ENCODE peak calls at places on chromosome 10, in nine cellular contexts. I is RWPE1, Z is upper lobe of right lung, R is brain microvascular endothelial cell, M is AG04450, N is uterus, G is tibial artery, L is psoas muscle, P is A549. O is an unnamed sample.

GRCh38 chr10:14397069-14397468 is 66.3 kb upstream of the FRMD4A start:
- DNase-seq in I (peak; percentile 89), Z (peak; percentile 77), R (peak; percentile 98), M (peak; percentile 96), N (peak; percentile 45), G (peak; percentile 31), L (peak; percentile 75), P (no peak), O (peak; percentile 65)

GRCh38 chr10:123149568-123150228 is 1.8 kb downstream of the HMX2 start:
- DNase-seq in I (no peak), Z (peak; percentile 70), R (no peak), M (no peak), N (no peak), G (no peak), L (no peak), P (no peak), O (no peak)

GRCh38 chr10:94205370-94205930 is 157.3 kb downstream of the NOC3L start:
- DNase-seq in I (no peak), Z (no peak), R (no peak), M (no peak), N (no peak), G (no peak), L (no peak), P (no peak), O (no peak)

GRCh38 chr10:52488606-52489485 is 174.8 kb downstream of the DKK1 start:
- DNase-seq in I (peak; percentile 25), Z (no peak), R (peak; percentile 50), M (no peak), N (no peak), G (no peak), L (no peak), P (no peak), O (no peak)

GRCh38 chr10:11472158-11472753 is 139.2 kb downstream of the USP6NL start:
- DNase-seq in I (peak; percentile 44), Z (no peak), R (peak; percentile 51), M (peak; percentile 6), N (peak; percentile 59), G (peak; percentile 47), L (peak; percentile 33), P (peak; percentile 51), O (no peak)

GRCh38 chr10:132630666-132631347 is 93.2 kb downstream of the INPP5A start:
- DNase-seq in I (no peak), Z (no peak), R (no peak), M (no peak), N (peak; percentile 88), G (peak; percentile 83), L (peak; percentile 76), P (no peak), O (peak; percentile 53)

GRCh38 chr10:47451275-47451997 is 32.5 kb downstream of the ANXA8 start:
- DNase-seq in I (no peak), Z (peak; percentile 42), R (no peak), M (no peak), N (no peak), G (no peak), L (no peak), P (no peak), O (no peak)

GRCh38 chr10:19498348-19499290 is 317.6 kb upstream of the PLXDC2 start:
- DNase-seq in I (no peak), Z (no peak), R (no peak), M (no peak), N (peak; percentile 13), G (peak; percentile 39), L (no peak), P (no peak), O (no peak)

GRCh38 chr10:123974406-123974805 is 82.8 kb upstream of the CPXM2 start:
- DNase-seq in I (peak; percentile 91), Z (no peak), R (peak; percentile 67), M (no peak), N (no peak), G (no peak), L (no peak), P (no peak), O (peak; percentile 66)

GRCh38 chr10:27285093-27285492 is 44.5 kb upstream of the ACBD5 start:
- DNase-seq in I (no peak), Z (no peak), R (no peak), M (no peak), N (no peak), G (no peak), L (no peak), P (no peak), O (no peak)

GRCh38 chr10:107098326-107098725 is 66.2 kb downstream of the SORCS1 start:
- DNase-seq in I (no peak), Z (no peak), R (no peak), M (no peak), N (no peak), G (no peak), L (no peak), P (no peak), O (no peak)

GRCh38 chr10:112333452-112333851 is 40.5 kb upstream of the ACSL5 start:
- DNase-seq in I (no peak), Z (no peak), R (no peak), M (no peak), N (no peak), G (no peak), L (no peak), P (no peak), O (no peak)

GRCh38 chr10:112335866-112336265 is 38.0 kb upstream of the ACSL5 start:
- DNase-seq in I (no peak), Z (no peak), R (no peak), M (no peak), N (no peak), G (no peak), L (no peak), P (no peak), O (no peak)

GRCh38 chr10:112338957-112339356 is 35.0 kb upstream of the ACSL5 start:
- DNase-seq in I (no peak), Z (no peak), R (no peak), M (no peak), N (no peak), G (no peak), L (no peak), P (no peak), O (no peak)

GRCh38 chr10:112335104-112335840 is 38.6 kb upstream of the ACSL5 start:
- DNase-seq in I (no peak), Z (no peak), R (no peak), M (no peak), N (no peak), G (no peak), L (no peak), P (no peak), O (no peak)

GRCh38 chr10:112336556-112337201 is 37.2 kb upstream of the ACSL5 start:
- DNase-seq in I (no peak), Z (no peak), R (no peak), M (no peak), N (no peak), G (no peak), L (no peak), P (no peak), O (no peak)
- H3K27ac ChIP-seq in I (no peak overlapping the region), Z (no peak overlapping the region), R (no peak overlapping the region), M (no peak overlapping the region), N (no peak overlapping the region), G (no peak overlapping the region), L (no peak overlapping the region), P (no peak overlapping the region), O (no peak overlapping the region)

DNA sequence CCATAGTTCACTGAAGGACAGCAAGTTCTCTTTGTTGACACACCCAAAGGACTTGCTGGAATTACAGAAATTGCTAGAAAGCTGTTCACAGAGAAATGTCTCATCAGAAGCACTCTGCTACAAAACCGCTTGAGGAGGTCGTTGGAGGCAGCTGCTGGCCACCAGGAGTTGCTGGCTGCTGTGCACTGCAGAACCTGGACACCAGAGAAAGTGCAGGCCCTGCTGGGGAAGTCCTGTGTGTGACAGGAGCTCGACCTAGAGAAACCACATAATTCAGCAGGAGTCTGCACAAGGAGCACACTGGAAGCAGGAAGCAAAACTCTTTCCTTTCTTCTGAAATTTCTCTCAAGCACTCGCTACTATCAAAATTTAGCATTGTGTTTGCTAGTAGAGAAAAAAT is 461.5 kb upstream of the GHITM start:
- DNase-seq in I (no peak), Z (no peak), R (no peak), M (no peak), N (peak; percentile 15), G (no peak), L (no peak), P (no peak), O (no peak)
- TF ChIP-seq CTCF in I (no peak), Z (no peak), R (no peak), M (no peak), N (no peak), G (no peak), L (no peak), P (no peak), O (no peak)

GRCh38 chr10:129628823-129629222 is 161.8 kb downstream of the MGMT start:
- DNase-seq in I (no peak), Z (no peak), R (no peak), M (no peak), N (no peak), G (no peak), L (no peak), P (no peak), O (no peak)

GRCh38 chr10:129624526-129624925 is 157.5 kb downstream of the MGMT start:
- DNase-seq in I (no peak), Z (no peak), R (no peak), M (no peak), N (no peak), G (no peak), L (no peak), P (no peak), O (no peak)

GRCh38 chr10:129627442-129627841 is 160.4 kb downstream of the MGMT start:
- DNase-seq in I (no peak), Z (no peak), R (no peak), M (no peak), N (no peak), G (no peak), L (no peak), P (no peak), O (no peak)

GRCh38 chr10:129626309-129626708 is 159.3 kb downstream of the MGMT start:
- DNase-seq in I (no peak), Z (no peak), R (no peak), M (no peak), N (no peak), G (no peak), L (no peak), P (no peak), O (no peak)

DNA sequence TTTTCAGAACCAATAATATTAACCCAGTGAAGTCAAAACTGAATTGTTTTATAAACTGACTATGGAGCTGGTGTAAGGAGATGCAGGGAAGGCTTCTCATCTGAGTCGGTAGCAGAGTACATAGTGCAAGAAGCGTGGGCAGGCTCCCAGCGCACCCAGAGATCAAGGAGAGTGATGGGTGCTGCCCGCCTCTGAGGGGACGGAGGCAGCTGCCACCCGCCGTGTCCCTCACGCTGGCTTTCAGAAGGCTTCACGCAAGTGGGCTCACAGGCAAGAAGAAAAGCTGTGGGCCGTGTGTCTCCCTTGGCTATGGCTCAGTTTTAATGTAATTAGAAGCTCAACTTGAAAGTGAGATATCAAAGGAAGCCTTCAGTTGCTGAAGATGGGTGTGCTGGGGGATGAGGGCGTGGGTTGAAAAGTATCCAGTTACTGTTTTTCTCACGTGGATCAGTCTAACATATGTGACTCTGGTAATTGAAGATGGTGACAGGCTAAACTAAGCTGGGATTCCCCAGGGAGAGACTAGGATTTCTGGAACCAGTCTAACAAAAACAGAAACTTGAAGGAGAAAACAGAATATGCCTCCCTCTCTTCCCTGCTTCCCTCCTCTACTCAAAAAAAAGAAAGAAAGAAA is 159.9 kb downstream of the MGMT start:
- DNase-seq in I (no peak), Z (no peak), R (no peak), M (no peak), N (no peak), G (no peak), L (no peak), P (no peak), O (no peak)
- H3K27ac ChIP-seq in I (no peak overlapping the region), Z (no peak overlapping the region), R (no peak overlapping the region), M (no peak overlapping the region), N (no peak overlapping the region), G (no peak overlapping the region), L (peak overlapping the region; percentile 4), P (no peak overlapping the region), O (no peak overlapping the region)

GRCh38 chr10:126290232-126290631 is 98.0 kb downstream of the ADAM12 start:
- DNase-seq in I (no peak), Z (no peak), R (no peak), M (no peak), N (no peak), G (no peak), L (no peak), P (no peak), O (no peak)
- TF ChIP-seq CTCF in I (no peak), Z (no peak), R (no peak), M (no peak), N (no peak), G (no peak), L (no peak), P (no peak), O (no peak)